ENCODE peak calls at places on chromosomes 13 and 19, in five cellular contexts. O is stimulated activated CD4-positive, alpha-beta T cell treated with anti-CD3 and anti-CD28 coated beads, Interleukin-4, amount 100 ng/mL, for 48 hours; C is kidney glomerular epithelial cell; B is stimulated activated effector memory CD8-positive, alpha-beta T cell treated with anti-CD3 and anti-CD28 coated beads, Interleukin-12 subunit alpha, Interleukin-12 subunit beta, amount 100 ng/mL, for 72 hours; N is iris pigment epithelial cell. E is an unnamed sample.

GRCh38 chr13:85665286-85665685 is 133.9 kb downstream of the SLITRK6 start:
- DNase-seq in O (no peak), C (no peak), B (no peak), N (peak), E (no peak)

GRCh38 chr19:36023432-36023831 is 9.2 kb downstream of the CLIP3 start:
- DNase-seq in O (no peak), C (no peak), B (no peak), N (no peak), E (no peak)

GRCh38 chr19:51544038-51544437 is 12.6 kb upstream of the SIGLEC6 start:
- DNase-seq in O (no peak), C (no peak), B (no peak), N (no peak), E (no peak)

GRCh38 chr13:90518398-90518797 is 829.1 kb upstream of the MIR17HG start:
- DNase-seq in O (no peak), C (no peak), B (no peak), N (no peak), E (no peak)

GRCh38 chr19:4233282-4233853 is 4.0 kb downstream of the EBI3 start:
- DNase-seq in O (peak), C (peak), B (peak), N (peak), E (no peak)

GRCh38 chr19:2270157-2270571 is 11.8 kb downstream of the PEAK3 start:
- DNase-seq in O (no peak), C (no peak), B (no peak), N (no peak), E (no peak)

GRCh38 chr19:18422530-18423191 is 3.5 kb downstream of the SSBP4 start:
- DNase-seq in O (no peak), C (no peak), B (peak), N (no peak), E (no peak)

GRCh38 chr19:45753548-45753947 is 15.5 kb downstream of the SIX5 start:
- DNase-seq in O (no peak), C (no peak), B (no peak), N (no peak), E (no peak)

GRCh38 chr19:49863935-49864320 is 3.4 kb downstream of the PNKP start:
- DNase-seq in O (no peak), C (no peak), B (no peak), N (no peak), E (no peak)

GRCh38 chr19:46955114-46955812 is 64.4 kb upstream of the NPAS1 start:
- DNase-seq in O (no peak), C (peak), B (peak), N (peak), E (no peak)

GRCh38 chr13:83815598-83815997 is 66.7 kb downstream of the SLITRK1 start:
- DNase-seq in O (no peak), C (no peak), B (no peak), N (no peak), E (no peak)

GRCh38 chr13:44800626-44801025 is 188.6 kb downstream of the NUFIP1 start:
- DNase-seq in O (no peak), C (no peak), B (no peak), N (no peak), E (no peak)

GRCh38 chr13:111210082-111210481 is 95.0 kb downstream of the ARHGEF7 start:
- DNase-seq in O (no peak), C (no peak), B (no peak), N (no peak), E (no peak)

GRCh38 chr13:42152495-42152894 is 104.0 kb downstream of the DGKH start:
- DNase-seq in O (no peak), C (no peak), B (no peak), N (no peak), E (no peak)

E was measured in kidney epithelial cell.